ENCODE peak calls at places on chromosomes 16 and 17, in six cellular contexts. One of them, this sample, is unnamed.

GRCh38 chr16:66988197-66988788 is at the start of gene CES4A:
- DNase-seq in IMR-90: peak; percentile 73
- DNase-seq in neuronal stem cell: no peak
- DNase-seq in trophoblast cell: no peak
- DNase-seq in H9: no peak
- DNase-seq in H1: no peak
- DNase-seq in this sample: peak; percentile 77

GRCh38 chr16:77788196-77789084 is at the start of gene VAT1L:
- DNase-seq in IMR-90: peak; percentile 63
- DNase-seq in H1: peak; percentile 85
- DNase-seq in H9: peak; percentile 69
- DNase-seq in trophoblast cell: no peak
- DNase-seq in neuronal stem cell: peak; percentile 57
- DNase-seq in this sample: peak; percentile 80

GRCh38 chr17:45256114-45256966 is 5.6 kb downstream of the SPATA32 start:
- DNase-seq in H1: no peak
- DNase-seq in H9: peak; percentile 60
- DNase-seq in trophoblast cell: no peak
- DNase-seq in IMR-90: no peak
- DNase-seq in neuronal stem cell: no peak
- DNase-seq in this sample: no peak

GRCh38 chr16:88941933-88942909 is 34.8 kb downstream of the CBFA2T3 start:
- DNase-seq in IMR-90: no peak
- DNase-seq in H1: peak; percentile 83
- DNase-seq in trophoblast cell: no peak
- DNase-seq in neuronal stem cell: peak; percentile 59
- DNase-seq in H9: peak; percentile 74
- DNase-seq in this sample: no peak

GRCh38 chr17:77329741-77330531 is 189.2 kb downstream of the SEC14L1 start:
- DNase-seq in trophoblast cell: no peak
- DNase-seq in neuronal stem cell: no peak
- DNase-seq in H9: peak; percentile 32
- DNase-seq in H1: no peak
- DNase-seq in IMR-90: no peak
- DNase-seq in this sample: no peak

GRCh38 chr17:40018211-40019121 is 3.2 kb downstream of the CSF3 start:
- DNase-seq in trophoblast cell: no peak
- DNase-seq in H9: peak; percentile 79
- DNase-seq in H1: peak; percentile 76
- DNase-seq in neuronal stem cell: no peak
- DNase-seq in IMR-90: no peak
- DNase-seq in this sample: no peak

GRCh38 chr16:86934581-86935322 is 356.4 kb downstream of the FOXL1 start:
- DNase-seq in trophoblast cell: no peak
- DNase-seq in IMR-90: no peak
- DNase-seq in H1: no peak
- DNase-seq in H9: no peak
- DNase-seq in neuronal stem cell: no peak
- DNase-seq in this sample: no peak

GRCh38 chr16:53415504-53415903 is 18.8 kb upstream of the RBL2 start:
- DNase-seq in trophoblast cell: no peak
- DNase-seq in neuronal stem cell: no peak
- DNase-seq in H9: peak; percentile 66
- DNase-seq in IMR-90: no peak
- DNase-seq in H1: no peak
- DNase-seq in this sample: no peak

GRCh38 chr17:76726231-76726765 is at the start of gene JMJD6:
- DNase-seq in IMR-90: peak; percentile 95
- DNase-seq in H9: peak; percentile 99
- DNase-seq in trophoblast cell: peak; percentile 92
- DNase-seq in H1: peak; percentile 90
- DNase-seq in neuronal stem cell: peak; percentile 92
- DNase-seq in this sample: peak; percentile 97

GRCh38 chr17:32871736-32872135 is 5.2 kb downstream of the MYO1D start:
- DNase-seq in H9: no peak
- DNase-seq in IMR-90: no peak
- DNase-seq in neuronal stem cell: no peak
- DNase-seq in trophoblast cell: no peak
- DNase-seq in H1: no peak
- DNase-seq in this sample: no peak

DNA sequence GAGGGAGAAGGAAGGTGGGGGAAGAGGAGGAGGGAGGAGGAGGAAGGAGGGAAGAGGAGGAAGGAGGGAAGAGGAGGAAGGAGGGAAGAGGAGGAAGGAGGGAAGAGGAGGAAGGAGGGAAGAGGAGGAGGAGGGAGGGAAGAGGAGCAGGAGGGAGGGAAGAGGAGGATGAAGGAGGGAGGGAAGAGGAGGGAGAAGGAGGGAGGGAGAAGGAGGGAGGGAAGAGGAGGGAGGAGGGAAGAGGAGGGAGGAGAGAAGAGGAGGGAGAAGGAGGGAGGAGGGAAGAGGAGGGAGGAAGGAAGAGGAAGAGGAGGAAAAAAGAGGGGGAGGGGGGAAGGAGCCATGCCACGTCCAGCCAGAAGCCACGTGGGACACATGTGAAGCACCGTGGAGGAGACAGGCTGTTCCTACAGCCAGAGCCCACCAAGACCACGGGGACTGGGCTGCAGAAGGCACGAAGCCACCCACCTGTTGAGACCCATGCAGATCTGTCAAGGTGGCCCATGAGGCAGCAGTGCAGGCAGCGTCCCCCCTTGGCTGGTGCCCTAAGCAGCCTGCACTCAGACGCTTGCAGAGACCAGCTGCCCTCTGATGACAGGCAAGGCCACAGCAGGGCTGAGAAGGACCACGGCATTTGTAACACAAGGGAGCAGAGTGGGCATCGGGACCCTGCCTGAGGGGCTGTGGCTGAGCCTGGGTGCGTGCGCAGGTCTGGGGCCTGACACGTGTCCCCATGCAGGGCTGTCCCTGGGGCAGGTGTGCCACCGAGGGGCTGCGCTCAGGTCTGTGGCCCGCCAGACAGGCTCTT is 10.3 kb downstream of the NDUFAF8 start:
- DNase-seq in IMR-90: peak; percentile 8
- DNase-seq in neuronal stem cell: no peak
- DNase-seq in H1: no peak
- DNase-seq in H9: no peak
- DNase-seq in trophoblast cell: no peak
- DNase-seq in this sample: peak; percentile 35
- H4K91ac ChIP-seq in IMR-90: no peak overlapping the region
- H4K91ac ChIP-seq in neuronal stem cell: no peak overlapping the region
- H4K91ac ChIP-seq in H1: no peak overlapping the region
- H4K91ac ChIP-seq in H9: no peak overlapping the region
- H4K91ac ChIP-seq in trophoblast cell: no peak overlapping the region
- H4K91ac ChIP-seq in this sample: no peak overlapping the region

DNA sequence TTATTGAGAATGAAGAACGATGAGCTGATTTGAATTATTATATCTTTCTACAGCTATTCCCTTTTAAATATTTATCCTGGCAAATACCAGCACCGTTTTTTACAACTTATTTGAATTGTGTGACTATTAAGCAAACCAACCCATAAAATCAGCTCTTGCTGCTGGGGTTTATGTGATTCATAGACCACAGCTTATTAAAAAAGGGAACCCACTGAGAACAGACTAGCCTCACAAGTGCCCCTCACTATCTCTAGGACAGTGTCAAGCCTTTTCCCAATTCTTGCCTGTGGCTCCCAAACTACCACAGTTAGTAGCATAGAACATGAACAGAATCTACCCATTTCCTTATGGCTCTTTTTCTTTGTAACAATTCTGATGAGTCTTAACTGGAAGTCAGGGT is 6.1 kb upstream of the LIG3 start:
- DNase-seq in IMR-90: no peak
- DNase-seq in trophoblast cell: no peak
- DNase-seq in neuronal stem cell: no peak
- DNase-seq in H1: no peak
- DNase-seq in H9: no peak
- DNase-seq in this sample: no peak
- H3K14ac ChIP-seq in IMR-90: no peak overlapping the region
- H3K14ac ChIP-seq in trophoblast cell: no peak overlapping the region
- H3K14ac ChIP-seq in neuronal stem cell: no peak overlapping the region
- H3K14ac ChIP-seq in H1: no peak overlapping the region
- H3K14ac ChIP-seq in H9: no peak overlapping the region
- H3K14ac ChIP-seq in this sample: no peak overlapping the region

GRCh38 chr16:85566502-85567100 is 46.5 kb upstream of the GSE1 start:
- DNase-seq in IMR-90: no peak
- DNase-seq in H9: peak; percentile 70
- DNase-seq in trophoblast cell: no peak
- DNase-seq in neuronal stem cell: peak; percentile 89
- DNase-seq in H1: peak; percentile 69
- DNase-seq in this sample: peak; percentile 57

GRCh38 chr16:85565796-85566501 is 47.2 kb upstream of the GSE1 start:
- DNase-seq in neuronal stem cell: no peak
- DNase-seq in trophoblast cell: no peak
- DNase-seq in IMR-90: no peak
- DNase-seq in H1: no peak
- DNase-seq in H9: no peak
- DNase-seq in this sample: no peak

GRCh38 chr16:85569039-85569614 is 44.0 kb upstream of the GSE1 start:
- DNase-seq in H9: no peak
- DNase-seq in IMR-90: no peak
- DNase-seq in neuronal stem cell: no peak
- DNase-seq in trophoblast cell: no peak
- DNase-seq in H1: no peak
- DNase-seq in this sample: no peak

GRCh38 chr16:85568519-85568918 is 44.6 kb upstream of the GSE1 start:
- DNase-seq in H1: no peak
- DNase-seq in neuronal stem cell: no peak
- DNase-seq in trophoblast cell: peak; percentile 63
- DNase-seq in H9: no peak
- DNase-seq in IMR-90: no peak
- DNase-seq in this sample: no peak

DNA sequence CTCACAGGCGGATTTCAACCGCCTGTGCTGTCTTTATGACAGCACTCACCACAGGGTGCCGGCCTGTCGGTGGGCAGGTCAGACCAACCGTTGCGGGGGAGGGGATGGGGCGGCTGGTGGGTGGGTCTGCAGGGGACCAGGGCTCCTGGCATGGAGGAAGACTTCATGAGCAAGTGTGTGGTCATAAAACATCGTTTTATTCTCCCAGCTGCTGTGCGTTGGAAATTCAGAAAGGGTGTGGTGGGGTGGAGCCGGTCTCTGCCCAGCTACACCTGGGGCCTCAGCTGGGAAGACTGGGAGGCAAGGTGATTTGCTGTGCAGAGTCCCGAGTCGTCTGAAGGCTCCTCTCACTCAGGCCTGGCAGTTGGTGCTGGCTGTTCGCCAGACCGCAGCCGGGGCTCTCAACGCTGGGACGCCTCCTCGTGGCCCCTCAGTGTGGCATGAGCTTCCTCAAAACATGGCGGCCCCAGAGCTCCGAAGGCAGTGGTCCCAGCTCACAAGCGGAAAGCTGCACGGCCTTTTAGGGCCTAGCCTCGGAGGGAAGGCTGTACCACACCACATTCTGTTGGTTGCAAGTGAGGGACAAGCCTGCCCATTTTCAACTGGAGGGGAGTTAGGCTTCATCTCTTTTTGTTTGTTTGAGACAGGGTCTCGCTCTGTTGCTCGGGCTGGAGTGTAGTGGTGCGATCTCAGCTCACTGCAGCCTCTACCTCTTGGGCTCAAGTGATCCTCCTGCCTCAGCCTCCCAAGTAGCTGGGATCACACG is 45.8 kb upstream of the GSE1 start:
- DNase-seq in IMR-90: no peak
- DNase-seq in H9: peak; percentile 59
- DNase-seq in H1: peak; percentile 56
- DNase-seq in trophoblast cell: no peak
- DNase-seq in neuronal stem cell: no peak
- DNase-seq in this sample: no peak
- H2BK5ac ChIP-seq in IMR-90: no peak overlapping the region
- H2BK5ac ChIP-seq in H9: no peak overlapping the region
- H2BK5ac ChIP-seq in H1: peak overlapping the region; percentile 89
- H2BK5ac ChIP-seq in trophoblast cell: no peak overlapping the region
- H2BK5ac ChIP-seq in neuronal stem cell: peak overlapping the region; percentile 58
- H2BK5ac ChIP-seq in this sample: no peak overlapping the region

GRCh38 chr16:55834044-55834443 is 1.1 kb upstream of the CES1 start:
- DNase-seq in H9: no peak
- DNase-seq in H1: no peak
- DNase-seq in trophoblast cell: no peak
- DNase-seq in neuronal stem cell: no peak
- DNase-seq in IMR-90: no peak
- DNase-seq in this sample: no peak
- H4K91ac ChIP-seq in H9: no peak overlapping the region
- H4K91ac ChIP-seq in H1: no peak overlapping the region
- H4K91ac ChIP-seq in trophoblast cell: no peak overlapping the region
- H4K91ac ChIP-seq in neuronal stem cell: no peak overlapping the region
- H4K91ac ChIP-seq in IMR-90: no peak overlapping the region
- H4K91ac ChIP-seq in this sample: no peak overlapping the region

This sample was measured in mesenchymal stem cell.